ENCODE peak calls at places on chromosomes 7 and 10, in eight cellular contexts. Q, E, Z, T, G, C, W and Y are unnamed samples.

GRCh38 chr7:2509298-2509906 is 10.2 kb upstream of the LFNG start:
- DNase-seq in Q (no peak), E (no peak), Z (no peak), T (no peak), G (no peak), C (no peak), W (no peak), Y (no peak)

GRCh38 chr10:112389147-112389822 is 15.4 kb downstream of the ACSL5 start:
- DNase-seq in Q (no peak), E (no peak), Z (no peak), T (peak; percentile 99), G (no peak), C (peak; percentile 44), W (peak; percentile 85), Y (no peak)

GRCh38 chr10:121113906-121114305 is 262.7 kb downstream of the WDR11 start:
- DNase-seq in Q (no peak), E (no peak), Z (no peak), T (no peak), G (no peak), C (no peak), W (no peak), Y (no peak)

GRCh38 chr7:149444260-149444659 is 16.6 kb downstream of the ZNF777 start:
- DNase-seq in Q (no peak), E (no peak), Z (no peak), T (no peak), G (no peak), C (no peak), W (no peak), Y (no peak)

GRCh38 chr7:28631995-28632394 is 219.7 kb downstream of the CREB5 start:
- DNase-seq in Q (no peak), E (no peak), Z (no peak), T (no peak), G (no peak), C (no peak), W (peak; percentile 90), Y (no peak)

GRCh38 chr10:84352251-84352842 is 24.0 kb downstream of the CCSER2 start:
- DNase-seq in Q (no peak), E (peak; percentile 77), Z (peak; percentile 33), T (peak; percentile 53), G (peak; percentile 72), C (peak; percentile 48), W (peak; percentile 63), Y (peak; percentile 74)

GRCh38 chr10:109971640-109972039 is 36.1 kb upstream of the ADD3 start:
- DNase-seq in Q (no peak), E (no peak), Z (no peak), T (no peak), G (no peak), C (no peak), W (no peak), Y (no peak)

GRCh38 chr7:43039346-43039745 is 73.1 kb upstream of the HECW1 start:
- DNase-seq in Q (no peak), E (no peak), Z (no peak), T (no peak), G (no peak), C (no peak), W (no peak), Y (no peak)

GRCh38 chr10:29545122-29545521 is 89.6 kb downstream of the SVIL start:
- DNase-seq in Q (no peak), E (no peak), Z (no peak), T (no peak), G (no peak), C (no peak), W (no peak), Y (no peak)

GRCh38 chr7:103124429-103124979 is 24.4 kb downstream of the NAPEPLD start:
- DNase-seq in Q (no peak), E (no peak), Z (no peak), T (no peak), G (no peak), C (no peak), W (peak; percentile 6), Y (no peak)

GRCh38 chr7:118041336-118041878 is 142.6 kb upstream of the LSM8 start:
- DNase-seq in Q (no peak), E (no peak), Z (no peak), T (no peak), G (no peak), C (no peak), W (no peak), Y (no peak)

GRCh38 chr10:29703276-29703675 is 68.5 kb upstream of the SVIL start:
- DNase-seq in Q (no peak), E (no peak), Z (peak; percentile 73), T (no peak), G (no peak), C (no peak), W (no peak), Y (no peak)

GRCh38 chr10:79264942-79265341 is 82.3 kb upstream of the PPIF start:
- DNase-seq in Q (no peak), E (peak; percentile 39), Z (no peak), T (no peak), G (no peak), C (peak; percentile 47), W (no peak), Y (no peak)

GRCh38 chr10:63670291-63670898 is 149.2 kb downstream of the REEP3 start:
- DNase-seq in Q (peak; percentile 47), E (no peak), Z (no peak), T (no peak), G (no peak), C (peak; percentile 60), W (peak; percentile 93), Y (no peak)

GRCh38 chr10:133248334-133248715 is 10.7 kb downstream of the VENTX start:
- DNase-seq in Q (no peak), E (no peak), Z (no peak), T (no peak), G (no peak), C (no peak), W (no peak), Y (no peak)
- H3K27me3 ChIP-seq in Q (no peaks in the 10 kb centered on the region), E (no peaks in the 10 kb centered on the region), Z (no peaks in the 10 kb centered on the region), T (no peaks in the 10 kb centered on the region), G (peaks cover 64% of the 10 kb centered on the region), C (peaks cover 47% of the 10 kb centered on the region), W (no peaks in the 10 kb centered on the region), Y (no peaks in the 10 kb centered on the region)

GRCh38 chr7:73312831-73313520 is 4.3 kb upstream of the NSUN5 start:
- DNase-seq in Q (no peak), E (no peak), Z (no peak), T (no peak), G (no peak), C (no peak), W (no peak), Y (no peak)

GRCh38 chr7:73308074-73308664 is 457 bp downstream of the NSUN5 start:
- DNase-seq in Q (no peak), E (no peak), Z (no peak), T (no peak), G (no peak), C (no peak), W (peak; percentile 14), Y (no peak)

GRCh38 chr7:73304071-73304470 is 4.6 kb downstream of the NSUN5 start:
- DNase-seq in Q (no peak), E (no peak), Z (no peak), T (no peak), G (no peak), C (no peak), W (no peak), Y (no peak)

GRCh38 chr7:73307436-73307835 is 1.2 kb downstream of the NSUN5 start:
- DNase-seq in Q (no peak), E (no peak), Z (no peak), T (no peak), G (no peak), C (no peak), W (no peak), Y (no peak)

DNA sequence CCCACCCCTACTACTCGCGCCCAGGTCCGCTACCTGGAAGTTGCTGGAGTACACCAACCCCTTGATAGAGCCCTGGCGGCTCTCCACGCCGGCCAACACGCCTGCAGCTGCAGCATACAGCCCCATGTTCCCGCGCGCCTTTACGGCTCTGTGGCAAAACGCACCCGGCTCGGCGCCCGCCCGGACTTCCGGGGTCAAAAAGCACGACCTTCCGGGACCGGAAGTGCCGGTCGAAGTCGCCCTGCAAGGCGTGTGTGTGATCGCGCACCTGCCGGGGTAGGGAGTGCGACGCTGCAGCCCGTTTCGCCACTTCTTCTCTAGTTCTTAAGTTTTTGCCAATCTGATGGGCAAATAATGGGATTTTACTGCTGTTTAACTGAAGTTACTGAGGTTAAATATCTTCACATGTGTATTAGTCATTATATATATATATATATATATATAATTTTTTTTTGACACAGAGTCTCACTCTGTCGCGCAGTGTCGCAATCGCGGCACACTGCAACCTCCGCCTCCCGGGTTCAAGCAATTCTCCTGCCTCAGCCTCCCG is at the start of gene NSUN5:
- DNase-seq in Q (peak; percentile 74), E (peak; percentile 93), Z (peak; percentile 83), T (peak; percentile 68), G (peak; percentile 94), C (peak; percentile 86), W (peak; percentile 36), Y (peak; percentile 91)
- TF ChIP-seq POLR2A in Q (peak; percentile 38), E (peak; percentile 27), Z (no peak), T (peak; percentile 85), G (peak; percentile 49), C (peak; percentile 37), W (no peak), Y (no peak)

GRCh38 chr7:101977249-101977648 is 159.8 kb downstream of the CUX1 start:
- DNase-seq in Q (no peak), E (no peak), Z (no peak), T (no peak), G (no peak), C (no peak), W (no peak), Y (no peak)

GRCh38 chr7:101972627-101973026 is 155.2 kb downstream of the CUX1 start:
- DNase-seq in Q (no peak), E (no peak), Z (no peak), T (no peak), G (no peak), C (no peak), W (no peak), Y (no peak)

GRCh38 chr7:101975046-101975445 is 157.6 kb downstream of the CUX1 start:
- DNase-seq in Q (no peak), E (no peak), Z (no peak), T (no peak), G (no peak), C (no peak), W (no peak), Y (no peak)

GRCh38 chr7:101973130-101973529 is 155.7 kb downstream of the CUX1 start:
- DNase-seq in Q (peak; percentile 80), E (no peak), Z (no peak), T (no peak), G (no peak), C (no peak), W (no peak), Y (no peak)

GRCh38 chr7:101974365-101974764 is 156.9 kb downstream of the CUX1 start:
- DNase-seq in Q (no peak), E (no peak), Z (no peak), T (no peak), G (no peak), C (no peak), W (no peak), Y (no peak)
- H3K27ac ChIP-seq in Q (peak overlapping the region; percentile 79), E (no peak overlapping the region), Z (no peak overlapping the region), T (no peak overlapping the region), G (no peak overlapping the region), C (no peak overlapping the region), W (no peak overlapping the region), Y (no peak overlapping the region)

DNA sequence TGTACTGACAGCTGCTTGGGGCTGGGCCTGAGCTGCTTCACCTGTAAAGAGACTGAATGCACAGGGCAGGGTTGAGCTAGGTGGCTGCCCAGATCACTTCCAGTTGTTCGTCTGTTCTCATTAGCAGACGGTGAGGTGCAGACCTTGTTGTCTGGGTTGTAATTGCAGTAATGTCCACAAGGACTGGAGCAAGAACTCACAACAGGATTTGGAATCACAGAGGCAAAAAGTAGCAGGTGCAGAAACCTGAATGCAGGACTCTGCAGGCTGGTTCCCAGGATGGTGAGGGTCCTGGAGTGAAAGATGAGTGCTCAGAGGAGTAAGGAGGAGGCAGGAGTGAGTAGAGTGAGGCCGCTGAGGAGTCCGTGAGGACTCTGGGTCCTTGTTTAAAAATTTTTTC is 9.2 kb downstream of the ZSCAN25 start:
- DNase-seq in Q (no peak), E (no peak), Z (no peak), T (no peak), G (no peak), C (no peak), W (no peak), Y (no peak)
- H3K27me3 ChIP-seq in Q (no peaks in the 10 kb centered on the region), E (no peaks in the 10 kb centered on the region), Z (no peaks in the 10 kb centered on the region), T (no peaks in the 10 kb centered on the region), G (no peaks in the 10 kb centered on the region), C (no peaks in the 10 kb centered on the region), W (no peaks in the 10 kb centered on the region), Y (no peaks in the 10 kb centered on the region)